ENCODE peak calls at places on chromosomes 5 and 9, in five cellular contexts. O, F, W, K and B are unnamed samples.
A peak's percentile ranks its signal among the peaks of the same experiment; 100 is the strongest.

GRCh38 chr5:174409070-174409469 is 315.3 kb upstream of the MSX2 start:
- DNase-seq in O (no peak), W (no peak), K (peak; percentile 18), F (no peak), B (no peak)

GRCh38 chr5:54745599-54745998 is 228.0 kb downstream of the SNX18 start:
- DNase-seq in W (no peak), F (no peak), O (no peak), K (no peak), B (no peak)

GRCh38 chr5:170584446-170584845 is 80.6 kb downstream of the KCNIP1 start:
- DNase-seq in F (no peak), O (no peak), K (no peak), W (no peak), B (no peak)

GRCh38 chr5:72586788-72587530 is 79.7 kb upstream of the ZNF366 start:
- DNase-seq in W (peak; percentile 20), F (no peak), O (no peak), K (no peak), B (no peak)

GRCh38 chr9:16031971-16032370 is 479.1 kb downstream of the CCDC171 start:
- DNase-seq in K (no peak), F (no peak), O (no peak), W (no peak), B (no peak)

GRCh38 chr9:111052831-111053230 is 14.6 kb upstream of the LPAR1 start:
- DNase-seq in K (peak; percentile 54), W (peak; percentile 47), O (no peak), F (no peak), B (no peak)

GRCh38 chr5:34410411-34411139 is 245.6 kb upstream of the RAI14 start:
- DNase-seq in O (no peak), F (no peak), K (no peak), W (no peak), B (no peak)

GRCh38 chr9:92739346-92740014 is 25.2 kb downstream of the BICD2 start:
- DNase-seq in O (no peak), W (no peak), F (no peak), K (no peak), B (no peak)

GRCh38 chr9:132647355-132647754 is 22.4 kb downstream of the DDX31 start:
- DNase-seq in O (no peak), K (no peak), W (peak; percentile 99), F (no peak), B (no peak)

GRCh38 chr5:30749971-30750370 is 443.5 kb upstream of the CDH6 start:
- DNase-seq in W (peak; percentile 48), F (no peak), O (no peak), K (no peak), B (no peak)

GRCh38 chr5:10702911-10703491 is 58.0 kb downstream of the DAP start:
- DNase-seq in W (peak; percentile 49), F (no peak), O (no peak), K (peak; percentile 71), B (no peak)

GRCh38 chr5:123422433-123423277 is 548 bp downstream of the CEP120 start:
- DNase-seq in F (no peak), K (peak; percentile 54), O (peak; percentile 29), W (peak; percentile 18), B (no peak)

GRCh38 chr9:92934321-92934720 is 13.0 kb upstream of the FGD3 start:
- DNase-seq in O (no peak), F (no peak), W (no peak), K (no peak), B (no peak)

GRCh38 chr5:140108093-140109049 is 5.5 kb upstream of the PURA start:
- DNase-seq in F (no peak), O (peak; percentile 26), K (peak; percentile 53), W (no peak), B (no peak)

GRCh38 chr9:89363311-89363670 is 45.0 kb downstream of the SECISBP2 start:
- DNase-seq in F (no peak), K (no peak), O (no peak), W (no peak), B (no peak)

GRCh38 chr5:69288668-69289067 is 43.9 kb downstream of the CCDC125 start:
- DNase-seq in F (no peak), O (no peak), W (no peak), K (no peak), B (no peak)

GRCh38 chr5:111495159-111495558 is 17.2 kb downstream of the STARD4 start:
- DNase-seq in K (peak; percentile 8), O (no peak), F (no peak), W (no peak), B (no peak)

GRCh38 chr5:137498301-137498735 is 808 bp downstream of the SPOCK1 start:
- DNase-seq in F (no peak), W (no peak), K (no peak), O (no peak), B (no peak)

GRCh38 chr9:108473209-108474112 is 382.3 kb downstream of the ACTL7B start:
- DNase-seq in F (no peak), O (no peak), W (peak; percentile 80), K (peak; percentile 90), B (no peak)

GRCh38 chr9:113359385-113359784 is 10.0 kb downstream of the BSPRY start:
- DNase-seq in W (no peak), F (no peak), O (no peak), K (no peak), B (no peak)

GRCh38 chr9:116007824-116008223 is 145.8 kb upstream of the PAPPA start:
- DNase-seq in O (no peak), K (no peak), W (no peak), F (no peak), B (no peak)

GRCh38 chr9:116002624-116003023 is 151.0 kb upstream of the PAPPA start:
- DNase-seq in O (no peak), W (no peak), F (no peak), K (peak; percentile 49), B (no peak)

GRCh38 chr9:116005267-116005666 is 148.3 kb upstream of the PAPPA start:
- DNase-seq in K (no peak), O (no peak), W (no peak), F (no peak), B (no peak)

DNA sequence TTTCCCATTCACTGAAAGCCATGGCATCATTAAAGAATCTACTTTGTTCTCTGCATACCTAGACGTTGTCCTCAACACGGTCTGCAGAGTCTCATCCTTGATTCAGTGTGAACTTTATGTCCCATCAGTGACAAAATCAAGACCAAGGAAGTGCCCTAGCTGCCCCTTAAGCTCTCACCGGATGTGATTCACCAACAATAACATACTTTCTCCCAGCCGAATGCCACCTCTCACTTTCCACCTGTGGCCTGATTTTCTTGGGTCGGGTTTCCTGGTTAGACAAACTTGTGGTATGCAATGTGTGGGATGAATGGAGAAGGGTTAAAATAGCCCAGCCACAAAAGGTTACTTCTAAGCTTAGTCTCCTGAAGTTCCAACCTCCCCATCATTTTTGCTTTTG is 145.3 kb upstream of the PAPPA start:
- DNase-seq in K (peak; percentile 29), O (no peak), W (no peak), F (no peak), B (no peak)
- H3K27ac ChIP-seq in K (no peak overlapping the region), O (no peak overlapping the region), W (no peak overlapping the region), F (no peak overlapping the region), B (no peak overlapping the region)

GRCh38 chr9:129353697-129354336 is 175.8 kb upstream of the IER5L start:
- DNase-seq in F (no peak), W (no peak), O (no peak), K (no peak), B (no peak)
- H3K27ac ChIP-seq in F (peak overlapping the region; percentile 35), W (no peak overlapping the region), O (no peak overlapping the region), K (peak overlapping the region; percentile 55), B (peak overlapping the region; percentile 92)

GRCh38 chr5:1061916-1062315 is 49.9 kb downstream of the SLC12A7 start:
- DNase-seq in W (no peak), O (no peak), F (no peak), K (no peak), B (no peak)

GRCh38 chr5:1064383-1065142 is 47.3 kb downstream of the SLC12A7 start:
- DNase-seq in F (no peak), W (no peak), O (no peak), K (no peak), B (no peak)

GRCh38 chr5:1063661-1064382 is 48.0 kb downstream of the SLC12A7 start:
- DNase-seq in K (no peak), O (no peak), W (no peak), F (no peak), B (no peak)

GRCh38 chr5:1065143-1065750 is 46.6 kb downstream of the SLC12A7 start:
- DNase-seq in F (no peak), O (no peak), K (no peak), W (no peak), B (no peak)

DNA sequence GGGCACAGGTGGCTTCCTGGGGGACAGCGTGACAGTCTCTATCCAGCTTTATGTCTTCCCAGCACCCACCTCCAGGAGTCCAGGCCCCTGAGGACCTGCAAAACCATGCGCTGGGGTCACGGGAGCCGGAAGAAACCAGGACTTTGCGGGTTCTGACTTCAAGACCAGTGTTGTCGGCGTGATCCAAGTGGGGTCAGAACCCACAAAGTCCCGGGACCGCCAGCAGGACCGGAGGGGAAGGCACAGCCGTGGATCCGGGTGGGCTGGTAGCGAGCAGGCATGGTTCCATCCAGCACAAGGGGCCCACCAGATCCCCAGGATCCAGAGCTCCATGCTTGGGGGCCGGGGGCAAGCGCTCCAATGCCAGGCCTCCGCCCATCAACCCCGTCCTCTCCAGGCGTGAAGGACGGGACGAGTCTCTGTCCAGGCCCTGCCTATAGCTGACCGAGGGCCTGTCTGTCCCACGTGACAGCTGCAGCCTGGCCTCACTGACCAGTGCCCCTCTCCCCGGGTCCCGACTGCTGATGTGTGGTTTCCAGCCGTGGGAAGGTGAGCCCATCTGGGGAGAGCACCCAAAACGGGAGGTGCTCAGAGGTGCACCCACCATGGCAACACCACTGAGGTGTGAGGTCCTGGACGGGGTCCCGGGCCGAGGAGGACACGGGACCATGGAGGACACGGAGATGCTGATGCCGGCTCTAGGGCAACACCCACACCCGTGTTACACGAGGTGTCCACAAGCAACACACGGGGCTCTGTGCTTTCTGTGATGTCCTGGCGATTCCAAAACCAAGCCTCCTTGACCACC is 48.9 kb downstream of the SLC12A7 start:
- DNase-seq in K (no peak), F (no peak), W (no peak), O (no peak), B (no peak)
- H3K27ac ChIP-seq in K (no peak overlapping the region), F (no peak overlapping the region), W (no peak overlapping the region), O (no peak overlapping the region), B (no peak overlapping the region)

DNA sequence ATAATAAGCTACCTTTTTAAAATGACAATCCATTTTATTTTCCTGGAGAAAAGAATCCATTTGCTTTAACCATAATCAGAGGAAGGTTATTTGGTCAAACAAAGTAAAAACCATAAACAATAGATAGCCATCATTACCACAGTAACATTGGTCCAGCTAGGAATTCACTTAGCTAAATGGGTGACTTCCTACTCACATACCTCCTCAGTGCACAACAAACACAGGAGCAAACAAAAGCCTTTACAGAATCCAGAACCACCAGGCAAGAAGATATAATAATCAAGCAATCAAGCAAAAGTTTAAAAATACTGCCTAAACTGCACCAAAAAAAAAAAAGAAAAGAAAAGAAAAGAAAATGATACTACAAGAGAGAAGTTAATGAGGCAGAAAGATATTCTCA is 949 bp upstream of the IFNK start:
- DNase-seq in K (no peak), O (no peak), W (no peak), F (no peak), B (no peak)
- H3K27ac ChIP-seq in K (no peak overlapping the region), O (no peak overlapping the region), W (no peak overlapping the region), F (no peak overlapping the region), B (no peak overlapping the region)